ENCODE peak calls at places on chromosomes 2 and 18, in nine cellular contexts. T is iris pigment epithelial cell, P is activated T-helper 1 cell treated with Interleukin-2 at 50 U/mL for 16 hours, W is A172, M is GM13976, O is HTR-8/SVneo, E is T47D, H is lung, A is kidney tubule cell. U is an unnamed sample.

GRCh38 chr18:24051256-24051947 is 36.8 kb downstream of the TTC39C start:
- DNase-seq in E (no peak), W (peak; percentile 73), T (peak; percentile 81), M (peak; percentile 24), A (peak; percentile 37), H (no peak), O (no peak), P (no peak), U (no peak)

GRCh38 chr2:143616452-143616851 is 487.2 kb downstream of the ARHGAP15 start:
- DNase-seq in A (no peak), H (no peak), M (no peak), E (no peak), W (no peak), T (no peak), O (no peak), P (no peak), U (no peak)

GRCh38 chr2:134141598-134142340 is 112.1 kb upstream of the MGAT5 start:
- DNase-seq in H (no peak), P (no peak), W (no peak), T (no peak), M (no peak), E (no peak), O (no peak), A (peak; percentile 40), U (no peak)

GRCh38 chr2:176814740-176815367 is 397.7 kb upstream of the HNRNPA3 start:
- DNase-seq in E (no peak), M (peak; percentile 46), P (no peak), O (peak; percentile 22), T (peak; percentile 18), A (peak; percentile 50), W (peak; percentile 38), H (no peak), U (peak; percentile 56)

GRCh38 chr2:216426938-216427337 is 14.7 kb downstream of the SMARCAL1 start:
- DNase-seq in O (peak; percentile 69), E (no peak), H (no peak), M (no peak), T (peak; percentile 68), A (peak; percentile 75), W (peak; percentile 81), P (no peak), U (no peak)

GRCh38 chr2:217715484-217715883 is 287.3 kb downstream of the TNS1 start:
- DNase-seq in M (no peak), H (no peak), O (no peak), W (no peak), P (no peak), T (no peak), A (no peak), E (no peak), U (no peak)

GRCh38 chr2:3628800-3629199 is 29.2 kb upstream of the ALLC start:
- DNase-seq in T (no peak), O (no peak), P (no peak), M (no peak), H (no peak), E (no peak), W (no peak), A (no peak), U (no peak)

GRCh38 chr18:57052173-57052572 is 94.7 kb upstream of the BOD1L2 start:
- DNase-seq in M (no peak), H (no peak), W (no peak), P (no peak), E (no peak), T (no peak), A (no peak), O (no peak), U (peak; percentile 50)

GRCh38 chr2:64554117-64554516 is 30.0 kb downstream of the AFTPH start:
- DNase-seq in W (no peak), H (no peak), A (no peak), M (no peak), T (no peak), O (no peak), E (no peak), P (no peak), U (no peak)

GRCh38 chr18:57980573-57981348 is 63.3 kb upstream of the NEDD4L start:
- DNase-seq in W (no peak), P (no peak), M (no peak), A (no peak), T (no peak), O (no peak), H (no peak), E (no peak), U (no peak)

GRCh38 chr2:20563833-20564232 is 87.1 kb downstream of the HS1BP3 start:
- DNase-seq in E (no peak), O (no peak), W (no peak), M (no peak), T (no peak), A (peak; percentile 40), P (no peak), H (no peak), U (no peak)

GRCh38 chr2:239319261-239319661 is 81.6 kb downstream of the HDAC4 start:
- DNase-seq in O (no peak), H (no peak), T (peak; percentile 51), E (no peak), P (no peak), W (no peak), M (no peak), A (peak; percentile 40), U (peak; percentile 55)

GRCh38 chr18:80004600-80005342 is 16.4 kb upstream of the TXNL4A start:
- DNase-seq in A (no peak), O (no peak), T (no peak), W (no peak), H (no peak), P (no peak), E (no peak), M (no peak), U (no peak)

GRCh38 chr2:149180226-149180875 is 141.9 kb downstream of the LYPD6B start:
- DNase-seq in M (no peak), E (no peak), O (no peak), P (no peak), W (peak; percentile 21), H (no peak), T (no peak), A (no peak), U (no peak)

GRCh38 chr2:7057865-7058400 is 140.7 kb downstream of the RNF144A start:
- DNase-seq in A (no peak), H (no peak), O (no peak), T (peak; percentile 12), E (no peak), W (no peak), M (no peak), P (no peak), U (no peak)

GRCh38 chr2:21276163-21276562 is 152.4 kb downstream of the TDRD15 start:
- DNase-seq in W (no peak), O (no peak), H (no peak), E (no peak), P (no peak), T (no peak), A (no peak), M (no peak), U (no peak)

GRCh38 chr2:129923265-129924141 is 56.0 kb upstream of the RAB6C start:
- DNase-seq in P (no peak), O (no peak), E (no peak), M (peak; percentile 34), T (peak; percentile 42), H (no peak), W (peak; percentile 26), A (peak; percentile 49), U (peak; percentile 27)

GRCh38 chr2:150586858-150587257 is 99.4 kb upstream of the RND3 start:
- DNase-seq in H (no peak), W (peak; percentile 48), E (no peak), O (no peak), T (peak; percentile 80), A (peak; percentile 90), P (no peak), M (no peak), U (no peak)

GRCh38 chr2:84708442-84708841 is 172.4 kb downstream of the TRABD2A start:
- DNase-seq in H (no peak), M (no peak), E (no peak), W (no peak), P (no peak), O (no peak), T (no peak), A (no peak), U (no peak)

GRCh38 chr2:47346-48218 is 1.3 kb upstream of the FAM110C start:
- DNase-seq in A (peak; percentile 35), E (peak; percentile 6), W (no peak), O (no peak), H (no peak), M (no peak), T (no peak), P (no peak), U (no peak)

GRCh38 chr2:70994445-70995226 is at the start of gene TEX261:
- DNase-seq in E (peak; percentile 73), T (peak; percentile 81), A (peak; percentile 91), W (peak; percentile 82), O (peak; percentile 96), H (peak; percentile 92), P (peak; percentile 87), M (peak; percentile 95), U (peak; percentile 95)

GRCh38 chr2:86176583-86176982 is 18.7 kb downstream of the IMMT start:
- DNase-seq in H (no peak), A (no peak), E (no peak), W (no peak), M (no peak), O (no peak), T (no peak), P (no peak), U (no peak)

GRCh38 chr2:224263571-224264043 is 138.3 kb downstream of the FAM124B start:
- DNase-seq in H (no peak), A (no peak), O (no peak), T (peak; percentile 53), M (no peak), W (peak; percentile 49), P (no peak), E (no peak), U (no peak)

GRCh38 chr2:161988589-161988988 is 85.4 kb downstream of the DPP4 start:
- DNase-seq in M (no peak), E (no peak), A (peak; percentile 58), H (no peak), W (no peak), O (no peak), P (no peak), T (no peak), U (no peak)

GRCh38 chr18:8391068-8391467 is 218.2 kb upstream of the RAB12 start:
- DNase-seq in T (peak; percentile 73), P (no peak), A (no peak), E (no peak), H (no peak), M (no peak), W (peak; percentile 28), O (no peak), U (no peak)

GRCh38 chr2:112579280-112579679 is 5.1 kb upstream of the CHCHD5 start:
- DNase-seq in E (no peak), A (peak; percentile 85), P (no peak), H (no peak), T (peak; percentile 90), W (peak; percentile 87), M (no peak), O (no peak), U (no peak)

GRCh38 chr2:159921752-159922404 is 123.9 kb upstream of the CD302 start:
- DNase-seq in T (peak; percentile 30), W (no peak), O (peak; percentile 40), P (peak; percentile 46), A (peak; percentile 73), E (no peak), M (peak; percentile 80), H (peak; percentile 76), U (peak; percentile 72)

GRCh38 chr18:45962461-45962860 is 4.7 kb downstream of the EPG5 start:
- DNase-seq in M (no peak), O (no peak), E (no peak), P (no peak), A (peak; percentile 94), W (peak; percentile 93), T (peak; percentile 85), H (peak; percentile 71), U (no peak)

GRCh38 chr2:118859157-118859770 is 11.8 kb upstream of the EN1 start:
- DNase-seq in H (no peak), O (no peak), E (no peak), T (no peak), W (no peak), A (no peak), M (peak; percentile 16), P (no peak), U (peak; percentile 13)

GRCh38 chr2:109053716-109054115 is 64.7 kb upstream of the EDAR start:
- DNase-seq in A (no peak), T (no peak), P (no peak), W (no peak), O (no peak), M (no peak), E (no peak), H (no peak), U (no peak)